ENCODE peak calls at places on chromosomes 4 and X, in eight cellular contexts. J is K562, Z is ovary, U is ascending aorta, Q is kidney, L is mammary epithelial cell, I is OCI-LY7, F is adrenal gland. X is an unnamed sample.

GRCh38 chrX:119008122-119008744 is 33.8 kb downstream of the LONRF3 start:
- DNase-seq in J (peak), Z (no peak), U (no peak), Q (no peak), L (no peak), I (peak), F (peak), X (no peak)

GRCh38 chr4:87130985-87131753 is 89.2 kb downstream of the KLHL8 start:
- DNase-seq in J (no peak), Z (no peak), U (no peak), Q (no peak), L (no peak), I (no peak), F (no peak), X (no peak)

GRCh38 chrX:72340046-72340445 is 34.3 kb upstream of the CITED1 start:
- DNase-seq in J (no peak), Z (no peak), U (no peak), Q (no peak), L (no peak), I (no peak), F (no peak), X (no peak)

GRCh38 chrX:65671966-65672365 is 4.5 kb downstream of the MSN start:
- DNase-seq in J (no peak), Z (no peak), U (no peak), Q (no peak), L (no peak), I (no peak), F (no peak), X (no peak)

GRCh38 chr4:178387756-178388155 is 945.5 kb upstream of the AGA start:
- DNase-seq in J (no peak), Z (no peak), U (no peak), Q (no peak), L (no peak), I (no peak), F (no peak), X (no peak)

GRCh38 chr4:158484173-158484885 is 37.4 kb upstream of the RXFP1 start:
- DNase-seq in J (no peak), Z (no peak), U (no peak), Q (no peak), L (peak), I (no peak), F (no peak), X (no peak)

GRCh38 chr4:65416875-65417274 is 253.4 kb downstream of the EPHA5 start:
- DNase-seq in J (no peak), Z (no peak), U (no peak), Q (peak), L (no peak), I (no peak), F (peak), X (no peak)

GRCh38 chrX:39327255-39327654 is 526.0 kb downstream of the MID1IP1 start:
- DNase-seq in J (no peak), Z (no peak), U (no peak), Q (no peak), L (no peak), I (no peak), F (no peak), X (no peak)

GRCh38 chr4:51895816-51896408 is 53.0 kb downstream of the DCUN1D4 start:
- DNase-seq in J (peak), Z (peak), U (no peak), Q (no peak), L (peak), I (peak), F (peak), X (no peak)

GRCh38 chrX:13078739-13079444 is 34.5 kb upstream of the FAM9C start:
- DNase-seq in J (no peak), Z (peak), U (peak), Q (no peak), L (no peak), I (no peak), F (peak), X (no peak)

GRCh38 chrX:9475984-9476383 is 11.1 kb downstream of the TBL1X start:
- DNase-seq in J (no peak), Z (no peak), U (no peak), Q (no peak), L (no peak), I (no peak), F (no peak), X (no peak)

GRCh38 chrX:68018248-68019203 is 414.8 kb downstream of the OPHN1 start:
- DNase-seq in J (no peak), Z (no peak), U (no peak), Q (peak), L (peak), I (no peak), F (peak), X (no peak)

GRCh38 chr4:26736621-26737020 is 124.0 kb upstream of the STIM2 start:
- DNase-seq in J (no peak), Z (no peak), U (no peak), Q (no peak), L (peak), I (no peak), F (no peak), X (no peak)

GRCh38 chrX:130097507-130098201 is 12.6 kb downstream of the ELF4 start:
- DNase-seq in J (peak), Z (no peak), U (no peak), Q (peak), L (no peak), I (no peak), F (peak), X (no peak)

GRCh38 chrX:42748067-42748850 is 29.7 kb downstream of the PPP1R2C start:
- DNase-seq in J (no peak), Z (no peak), U (no peak), Q (no peak), L (peak), I (no peak), F (peak), X (no peak)

GRCh38 chr4:128601992-128602695 is 207.4 kb upstream of the JADE1 start:
- DNase-seq in J (peak), Z (peak), U (no peak), Q (no peak), L (no peak), I (no peak), F (peak), X (no peak)

GRCh38 chrX:120604359-120604782 is 470 bp downstream of the MCTS1 start:
- DNase-seq in J (peak), Z (no peak), U (no peak), Q (no peak), L (peak), I (peak), F (peak), X (no peak)

GRCh38 chrX:8684201-8684600 is 47.7 kb downstream of the ANOS1 start:
- DNase-seq in J (no peak), Z (no peak), U (no peak), Q (no peak), L (no peak), I (no peak), F (no peak), X (no peak)

GRCh38 chr4:117983541-117984451 is 50.5 kb upstream of the NDST3 start:
- DNase-seq in J (no peak), Z (no peak), U (no peak), Q (no peak), L (peak), I (no peak), F (no peak), X (no peak)

DNA sequence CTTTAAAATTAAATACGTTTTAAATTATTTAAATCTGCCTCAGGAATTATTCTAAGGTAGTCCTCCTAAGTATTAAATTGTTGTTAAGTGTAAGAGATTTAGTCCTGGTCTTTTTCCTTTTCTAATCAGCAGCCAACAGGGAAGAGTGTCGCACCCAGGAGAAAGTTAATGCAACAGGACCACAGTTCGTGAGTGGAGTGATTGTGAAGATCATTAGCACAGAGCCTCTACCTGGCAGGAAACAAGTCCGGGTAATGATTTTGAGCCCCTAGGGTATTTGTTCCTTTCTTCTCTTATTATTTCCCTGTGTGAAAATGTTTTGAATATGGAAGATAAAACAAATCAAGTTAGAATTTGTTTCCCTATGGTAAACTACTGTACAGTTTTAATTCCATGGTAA is 13.4 kb downstream of the LARP7 start:
- DNase-seq in J (no peak), Z (no peak), U (no peak), Q (no peak), L (no peak), I (no peak), F (no peak), X (no peak)
- H3K27ac ChIP-seq in J (no peak), Z (no peak), U (no peak), Q (no peak), L (no peak), I (no peak), F (no peak), X (no peak)

DNA sequence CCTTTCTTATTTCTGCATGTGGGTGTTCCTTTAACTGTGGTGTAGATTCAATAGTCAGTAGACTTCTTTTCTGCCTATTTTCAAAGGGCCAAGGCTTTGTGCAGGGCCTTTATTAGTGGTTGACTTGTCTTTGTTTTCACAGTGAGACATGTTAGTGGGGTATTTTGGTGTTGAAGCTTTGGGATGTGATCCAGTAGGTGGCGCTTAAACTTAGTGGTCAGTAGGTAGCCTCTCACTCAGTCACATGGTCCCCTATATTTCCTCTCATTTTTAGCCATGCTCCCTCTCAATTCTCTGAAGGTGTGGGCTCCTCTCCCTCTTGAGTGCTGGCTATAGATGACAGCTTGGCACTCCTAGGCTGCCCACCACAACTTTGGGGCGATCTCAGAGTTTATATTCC is 23.4 kb upstream of the SLC10A7 start:
- DNase-seq in J (peak), Z (no peak), U (no peak), Q (no peak), L (peak), I (peak), F (no peak), X (no peak)
- TF ChIP-seq CTCF in J (peak), Z (no peak), U (no peak), Q (no peak), L (peak), I (peak), F (no peak), X (no peak)

DNA sequence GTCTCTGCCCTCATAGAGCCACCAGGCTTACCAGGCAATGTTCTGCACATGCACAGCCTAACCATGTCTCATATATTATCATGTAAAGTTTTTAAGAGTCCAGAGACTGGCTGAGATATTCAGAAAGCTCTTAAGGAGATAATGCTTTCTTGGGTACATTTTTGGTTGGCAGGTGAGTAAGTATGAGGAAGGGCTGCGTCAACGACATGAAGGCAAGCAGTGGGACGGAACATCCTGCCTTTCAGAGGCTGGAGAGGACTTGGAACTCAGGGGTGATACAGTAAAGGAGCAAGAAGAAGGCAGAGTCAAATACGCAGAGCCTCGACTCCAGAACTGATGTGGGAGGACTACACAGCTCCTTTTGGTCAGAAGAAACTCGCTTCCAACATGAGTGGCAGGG is 74.8 kb upstream of the MTNR1A start:
- DNase-seq in J (no peak), Z (no peak), U (no peak), Q (no peak), L (no peak), I (no peak), F (no peak), X (no peak)
- H3K27ac ChIP-seq in J (no peak), Z (no peak), U (no peak), Q (no peak), L (no peak), I (no peak), F (no peak), X (no peak)

DNA sequence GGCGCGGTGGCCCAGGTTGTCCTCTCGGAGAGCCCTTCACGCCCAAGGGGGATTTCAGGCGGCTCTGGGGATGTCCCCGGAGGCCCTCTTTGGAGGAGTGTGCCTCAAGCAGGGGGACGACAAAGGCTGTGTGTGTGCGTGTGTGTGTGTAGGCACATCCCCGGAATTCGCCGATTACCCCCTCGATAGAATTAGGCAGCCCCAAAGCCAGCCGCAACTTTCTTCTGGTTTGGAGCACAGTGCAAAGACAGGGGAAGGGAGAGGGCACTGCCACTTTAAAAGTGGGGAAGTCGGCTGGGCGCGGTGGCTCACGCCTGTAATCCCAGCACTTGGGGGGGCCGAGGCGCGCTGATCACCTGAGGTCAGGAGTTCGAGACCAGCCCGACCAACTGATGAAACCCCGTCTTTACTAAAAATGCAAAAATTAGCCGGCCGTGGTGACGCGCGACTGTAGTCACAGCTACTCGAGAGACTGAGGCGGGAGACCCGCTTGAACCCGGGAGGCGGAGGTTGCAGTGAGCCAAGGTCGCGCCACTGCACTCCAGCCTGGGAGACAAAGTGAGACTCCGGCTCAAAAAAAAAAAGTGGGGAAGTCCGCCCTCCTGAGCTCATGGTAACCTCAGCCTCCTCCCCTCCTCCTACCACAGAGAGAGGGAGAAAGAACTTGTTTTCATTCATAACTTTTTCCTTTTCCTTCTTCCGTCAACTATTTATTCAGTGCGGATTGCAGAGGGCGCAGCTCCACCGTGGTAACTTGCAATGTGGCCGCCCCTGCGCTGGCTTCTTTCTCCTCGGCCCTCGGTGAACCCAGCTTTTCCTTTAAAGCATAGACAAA is 2.4 kb downstream of the SPRY1 start:
- DNase-seq in J (no peak), Z (peak), U (no peak), Q (peak), L (peak), I (peak), F (peak), X (no peak)
- TF ChIP-seq CTCF in J (no peak), Z (no peak), U (no peak), Q (peak), L (peak), I (peak), F (no peak), X (no peak)

DNA sequence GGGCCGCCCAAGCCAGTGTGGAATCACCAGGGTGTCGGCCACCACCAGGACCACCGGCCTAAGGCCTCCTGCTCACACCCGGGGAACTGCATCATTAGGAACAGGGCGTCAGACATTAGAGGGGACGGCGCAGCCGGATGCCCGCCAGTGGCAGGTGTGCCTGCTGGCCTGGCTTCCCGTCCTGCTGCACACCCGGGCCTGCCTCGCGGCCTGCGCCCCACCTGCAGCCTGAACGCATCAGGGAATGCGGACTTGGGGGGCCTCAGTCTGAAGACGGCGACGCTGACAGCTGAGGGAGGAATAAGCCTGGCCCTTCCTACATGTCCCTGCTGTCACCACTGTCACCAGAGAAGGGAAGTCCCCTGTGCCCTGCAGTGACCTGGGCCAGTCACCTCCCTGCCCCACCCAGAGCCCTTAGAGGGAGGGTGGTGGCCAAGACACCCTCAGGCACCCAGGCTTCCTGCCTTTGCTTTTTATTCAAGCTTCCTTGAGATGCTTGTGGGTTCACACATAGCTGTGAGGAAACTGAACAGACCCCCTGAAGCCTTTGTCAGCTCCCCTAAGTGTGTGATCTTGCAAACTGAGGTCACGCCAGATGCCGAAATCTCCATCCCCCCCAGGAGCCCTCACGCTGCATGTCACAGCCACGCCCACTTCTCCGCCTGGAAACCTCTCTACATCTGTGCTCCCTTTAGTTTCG is 3.2 kb downstream of the DGKQ start:
- DNase-seq in J (no peak), Z (no peak), U (no peak), Q (no peak), L (no peak), I (no peak), F (no peak), X (no peak)
- H3K27ac ChIP-seq in J (no peak), Z (no peak), U (no peak), Q (no peak), L (no peak), I (no peak), F (no peak), X (no peak)

GRCh38 chr4:75429208-75429607 is 85.0 kb downstream of the RCHY1 start:
- DNase-seq in J (no peak), Z (no peak), U (no peak), Q (no peak), L (no peak), I (no peak), F (no peak), X (no peak)

GRCh38 chr4:75434105-75434504 is 80.1 kb downstream of the RCHY1 start:
- DNase-seq in J (no peak), Z (no peak), U (no peak), Q (no peak), L (no peak), I (no peak), F (peak), X (no peak)

DNA sequence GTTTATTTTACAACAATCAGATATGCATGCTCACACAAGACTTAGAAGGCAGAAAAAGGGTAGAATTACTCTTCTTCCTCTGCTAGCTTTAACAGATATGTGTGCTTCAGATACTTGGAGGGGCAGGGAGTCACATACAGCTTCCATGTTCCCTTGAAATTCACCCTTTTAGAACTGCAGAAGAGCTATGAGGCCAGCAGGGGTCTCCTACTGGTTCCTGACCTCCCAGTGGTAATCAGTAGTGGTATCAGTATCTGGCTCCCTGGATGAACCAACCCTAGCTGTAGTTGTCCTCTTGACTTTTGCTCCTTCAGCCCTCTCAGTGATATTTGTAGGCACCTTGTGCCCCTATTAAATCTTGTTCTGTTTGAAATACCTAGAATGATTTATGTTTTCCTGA is 81.5 kb downstream of the RCHY1 start:
- DNase-seq in J (peak), Z (no peak), U (no peak), Q (no peak), L (peak), I (peak), F (peak), X (no peak)
- TF ChIP-seq CTCF in J (peak), Z (no peak), U (no peak), Q (no peak), L (peak), I (peak), F (no peak), X (no peak)

GRCh38 chr4:163731071-163731470 is 236.6 kb downstream of the TMA16 start:
- DNase-seq in J (no peak), Z (no peak), U (no peak), Q (no peak), L (no peak), I (no peak), F (no peak), X (no peak)
- H3K27ac ChIP-seq in J (no peak), Z (no peak), U (no peak), Q (no peak), L (no peak), I (no peak), F (no peak), X (no peak)

DNA sequence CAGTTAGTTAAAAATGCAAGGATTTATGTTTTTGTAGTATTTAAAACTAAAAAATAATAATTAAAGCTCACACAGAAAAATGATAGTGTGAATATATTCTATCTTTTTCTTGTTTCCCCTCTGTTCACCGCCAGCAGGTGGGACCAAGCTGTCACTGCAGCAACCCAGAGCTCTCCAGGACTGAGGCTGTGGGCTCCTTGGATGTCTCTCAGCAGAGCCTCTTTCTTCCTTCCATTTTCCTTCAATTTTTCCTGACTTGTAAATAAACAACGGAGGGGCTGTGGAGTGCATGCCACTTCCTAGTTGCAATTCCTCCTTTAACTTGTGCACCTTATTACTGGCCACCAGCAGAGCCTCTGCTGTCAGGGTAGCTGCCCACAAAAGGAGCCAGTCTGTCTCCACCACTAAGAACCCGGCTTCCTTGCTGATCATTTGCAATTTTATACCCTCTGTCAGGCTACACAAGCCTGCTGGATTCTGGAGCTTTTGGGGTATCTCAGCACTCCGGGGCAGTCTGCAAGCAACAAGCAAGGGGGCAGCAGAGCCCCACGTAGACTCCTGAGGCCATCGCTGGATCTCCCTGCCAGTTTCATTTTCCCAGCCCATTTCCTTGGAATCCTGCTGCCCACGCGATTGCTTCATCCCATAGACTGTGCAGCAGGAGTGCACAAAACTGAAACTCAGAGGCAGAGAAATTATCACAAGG is 1467.4 kb downstream of the C4orf33 start:
- DNase-seq in J (no peak), Z (peak), U (no peak), Q (no peak), L (peak), I (no peak), F (peak), X (no peak)
- TF ChIP-seq CTCF in J (no peak), Z (no peak), U (no peak), Q (peak), L (peak), I (peak), F (no peak), X (no peak)

X was measured in esophagus squamous epithelium.